ENCODE peak calls at places on chromosomes 1 and 21, in ten cellular contexts. T is colonic mucosa; C is effector CD4-positive, alpha-beta T cell; N is stimulated activated CD4-positive, alpha-beta T cell treated with anti-CD3 and anti-CD28 coated beads, TNF-alpha, amount 100 ng/mL, for 24 hours; U is iris pigment epithelial cell; B is activated CD8-positive, alpha-beta memory T cell treated with anti-CD3 and anti-CD28 coated beads, Interleukin-2, amount 50 U/mL, for 4 hours; O is glutamatergic neuron; J is activated T-cell treated with anti-CD3 and anti-CD28 coated beads for 1 hour; M is HCEC 1CT; R is GM20000. I is an unnamed sample.
A peak's percentile ranks its signal among the peaks of the same experiment; 100 is the strongest.

GRCh38 chr21:42101246-42101645 is 30.1 kb downstream of the UMODL1 start:
- DNase-seq in T (peak; percentile 90), C (no peak), N (no peak), U (no peak), B (no peak), O (no peak), J (no peak), M (no peak), R (no peak), I (no peak)

GRCh38 chr1:4380564-4381168 is 273.7 kb upstream of the AJAP1 start:
- DNase-seq in T (no peak), C (no peak), N (no peak), U (peak; percentile 60), B (no peak), O (no peak), J (no peak), M (no peak), R (no peak), I (no peak)

GRCh38 chr1:116189481-116189880 is 78.3 kb downstream of the MAB21L3 start:
- DNase-seq in T (peak; percentile 15), C (no peak), N (no peak), U (no peak), B (no peak), O (no peak), J (no peak), M (no peak), R (no peak), I (no peak)

GRCh38 chr21:41763398-41763931 is 3.4 kb downstream of the RIPK4 start:
- DNase-seq in T (no peak), C (no peak), N (no peak), U (no peak), B (no peak), O (peak; percentile 56), J (no peak), M (no peak), R (no peak), I (no peak)

GRCh38 chr1:209657140-209657879 is 5.1 kb upstream of the LAMB3 start:
- DNase-seq in T (no peak), C (no peak), N (no peak), U (peak; percentile 69), B (no peak), O (no peak), J (no peak), M (peak; percentile 95), R (peak; percentile 48), I (no peak)

GRCh38 chr1:10082785-10083479 is 50.2 kb downstream of the UBE4B start:
- DNase-seq in T (no peak), C (no peak), N (no peak), U (peak; percentile 80), B (no peak), O (no peak), J (no peak), M (peak; percentile 39), R (no peak), I (no peak)

GRCh38 chr1:209855623-209856022 is 27.9 kb downstream of the UTP25 start:
- DNase-seq in T (no peak), C (no peak), N (no peak), U (no peak), B (no peak), O (no peak), J (no peak), M (no peak), R (no peak), I (peak; percentile 57)

GRCh38 chr1:59020151-59020997 is 236.5 kb upstream of the JUN start:
- DNase-seq in T (peak; percentile 62), C (peak; percentile 5), N (no peak), U (peak; percentile 86), B (peak; percentile 47), O (no peak), J (peak; percentile 19), M (peak; percentile 82), R (peak; percentile 73), I (no peak)

GRCh38 chr1:118116909-118117308 is 68.1 kb downstream of the SPAG17 start:
- DNase-seq in T (no peak), C (no peak), N (no peak), U (no peak), B (no peak), O (no peak), J (no peak), M (no peak), R (no peak), I (no peak)

GRCh38 chr21:41477641-41478318 is 30.2 kb downstream of the TMPRSS2 start:
- DNase-seq in T (no peak), C (no peak), N (no peak), U (no peak), B (no peak), O (no peak), J (no peak), M (no peak), R (no peak), I (no peak)

GRCh38 chr1:183416850-183417690 is 1.1 kb downstream of the NMNAT2 start:
- DNase-seq in T (peak; percentile 46), C (no peak), N (no peak), U (peak; percentile 58), B (peak; percentile 25), O (peak; percentile 79), J (peak; percentile 12), M (no peak), R (no peak), I (peak; percentile 36)

GRCh38 chr1:1630965-1631792 is 794 bp upstream of the MMP23B start:
- DNase-seq in T (peak; percentile 66), C (no peak), N (no peak), U (no peak), B (peak; percentile 44), O (peak; percentile 81), J (no peak), M (no peak), R (no peak), I (no peak)

GRCh38 chr1:110210604-110211502 is 739 bp downstream of the KCNC4 start:
- DNase-seq in T (peak; percentile 71), C (peak; percentile 44), N (peak; percentile 21), U (peak; percentile 54), B (peak; percentile 55), O (peak; percentile 66), J (peak; percentile 38), M (no peak), R (peak; percentile 68), I (peak; percentile 36)

GRCh38 chr1:241396747-241397691 is 40.0 kb upstream of the RGS7 start:
- DNase-seq in T (no peak), C (no peak), N (no peak), U (no peak), B (no peak), O (no peak), J (no peak), M (no peak), R (no peak), I (no peak)

GRCh38 chr21:45328198-45329087 is 40.7 kb upstream of the POFUT2 start:
- DNase-seq in T (no peak), C (no peak), N (no peak), U (no peak), B (peak; percentile 9), O (no peak), J (no peak), M (no peak), R (no peak), I (no peak)

GRCh38 chr1:15825800-15826199 is 18.4 kb upstream of the UQCRHL start:
- DNase-seq in T (no peak), C (no peak), N (no peak), U (no peak), B (no peak), O (no peak), J (no peak), M (no peak), R (no peak), I (no peak)

GRCh38 chr1:119617751-119618691 is 30.0 kb downstream of the ZNF697 start:
- DNase-seq in T (no peak), C (no peak), N (no peak), U (peak; percentile 9), B (no peak), O (no peak), J (no peak), M (no peak), R (no peak), I (no peak)

GRCh38 chr1:178362784-178363183 is 134.0 kb downstream of the CLEC20A start:
- DNase-seq in T (no peak), C (no peak), N (no peak), U (peak; percentile 81), B (no peak), O (no peak), J (no peak), M (peak; percentile 92), R (no peak), I (no peak)

GRCh38 chr1:67194209-67194863 is 28.1 kb downstream of the IL23R start:
- DNase-seq in T (no peak), C (no peak), N (no peak), U (no peak), B (no peak), O (no peak), J (no peak), M (no peak), R (peak; percentile 34), I (no peak)

GRCh38 chr1:206466840-206467649 is 3.2 kb upstream of the IKBKE start:
- DNase-seq in T (no peak), C (no peak), N (no peak), U (no peak), B (no peak), O (no peak), J (no peak), M (no peak), R (no peak), I (no peak)

GRCh38 chr1:48675251-48675650 is 101.4 kb downstream of the BEND5 start:
- DNase-seq in T (no peak), C (no peak), N (no peak), U (no peak), B (no peak), O (no peak), J (no peak), M (no peak), R (no peak), I (peak; percentile 19)

GRCh38 chr1:44985747-44986359 is 542 bp downstream of the EIF2B3 start:
- DNase-seq in T (no peak), C (no peak), N (no peak), U (peak; percentile 16), B (no peak), O (no peak), J (no peak), M (no peak), R (no peak), I (peak; percentile 46)

GRCh38 chr21:26845066-26845749 is at the start of gene ADAMTS1:
- DNase-seq in T (peak; percentile 78), C (no peak), N (no peak), U (peak; percentile 79), B (no peak), O (peak; percentile 83), J (no peak), M (peak; percentile 92), R (no peak), I (peak; percentile 89)

GRCh38 chr1:112508242-112509004 is at the start of gene WNT2B:
- DNase-seq in T (no peak), C (peak; percentile 32), N (no peak), U (no peak), B (peak; percentile 54), O (peak; percentile 55), J (peak; percentile 30), M (peak; percentile 21), R (peak; percentile 80), I (no peak)

I was measured in NCI-H524.